ENCODE peak calls at places on chromosomes 5 and 9, in seven cellular contexts. N, R, X, E, J, A and C are unnamed samples.

GRCh38 chr9:72297516-72297915 is 67.5 kb downstream of the ZFAND5 start:
- DNase-seq in X (no peak), E (no peak), R (no peak), N (no peak), A (no peak), J (no peak), C (no peak)

GRCh38 chr5:107472620-107473064 is 198.1 kb downstream of the EFNA5 start:
- DNase-seq in N (no peak), X (no peak), E (no peak), J (no peak), R (no peak), A (no peak), C (peak)

GRCh38 chr5:123868267-123868666 is 356.3 kb downstream of the CSNK1G3 start:
- DNase-seq in X (no peak), R (peak), A (no peak), N (no peak), E (no peak), J (no peak), C (no peak)

GRCh38 chr9:113528088-113528487 is 64.6 kb downstream of the RGS3 start:
- DNase-seq in A (no peak), N (no peak), E (no peak), J (no peak), X (no peak), R (no peak), C (no peak)

GRCh38 chr5:96640696-96641095 is 21.5 kb upstream of the CAST start:
- DNase-seq in X (no peak), J (no peak), R (no peak), N (no peak), E (no peak), A (no peak), C (no peak)

GRCh38 chr9:17422994-17423680 is 155.7 kb upstream of the SH3GL2 start:
- DNase-seq in R (no peak), X (no peak), A (no peak), E (no peak), J (peak), N (no peak), C (no peak)

GRCh38 chr9:83620841-83621636 is 1.9 kb upstream of the IDNK start:
- DNase-seq in E (no peak), N (peak), A (peak), R (peak), J (peak), X (peak), C (peak)

GRCh38 chr9:101580076-101580475 is 14.7 kb downstream of the PPP3R2 start:
- DNase-seq in X (no peak), J (no peak), N (no peak), R (no peak), A (no peak), E (no peak), C (no peak)

GRCh38 chr9:134597041-134597913 is 44.3 kb upstream of the COL5A1 start:
- DNase-seq in R (no peak), J (peak), A (no peak), X (no peak), N (no peak), E (no peak), C (peak)

GRCh38 chr5:177309351-177310191 is 2.1 kb downstream of the MXD3 start:
- DNase-seq in E (no peak), J (peak), X (peak), A (peak), R (peak), N (peak), C (peak)

GRCh38 chr9:81213456-81213855 is 475.9 kb downstream of the TLE1 start:
- DNase-seq in N (no peak), R (no peak), X (no peak), A (no peak), J (no peak), E (no peak), C (no peak)

GRCh38 chr9:114035221-114035844 is 42.8 kb downstream of the AMBP start:
- DNase-seq in E (no peak), J (no peak), N (no peak), A (peak), R (no peak), X (no peak), C (peak)

GRCh38 chr9:109588415-109588814 is 90.3 kb upstream of the PTPN3 start:
- DNase-seq in A (no peak), J (no peak), E (no peak), X (no peak), N (no peak), R (peak), C (no peak)

GRCh38 chr9:11931109-11931508 is 762.1 kb upstream of the TYRP1 start:
- DNase-seq in R (no peak), E (no peak), A (no peak), N (no peak), J (no peak), X (no peak), C (no peak)

GRCh38 chr9:78566948-78567675 is 270.2 kb downstream of the PSAT1 start:
- DNase-seq in E (no peak), A (peak), N (no peak), J (peak), X (no peak), R (no peak), C (peak)

GRCh38 chr5:176754376-176754942 is 55.9 kb upstream of the UNC5A start:
- DNase-seq in N (no peak), A (no peak), E (no peak), X (no peak), R (no peak), J (peak), C (no peak)